ENCODE peak calls at places on chromosomes 2 and 18, in four cellular contexts. A, E, W and P are unnamed samples.

GRCh38 chr2:212327171-212327809 is 211.3 kb downstream of the ERBB4 start:
- DNase-seq in A (no peak), E (no peak), W (no peak), P (no peak)

GRCh38 chr2:70726947-70727725 is 40.9 kb downstream of the ADD2 start:
- DNase-seq in A (peak), E (peak), W (peak), P (peak)

GRCh38 chr2:232741284-232741683 is 35.1 kb downstream of the KCNJ13 start:
- DNase-seq in A (no peak), E (no peak), W (no peak), P (no peak)

GRCh38 chr2:157875720-157876065 is 437 bp downstream of the ACVR1 start:
- DNase-seq in A (peak), E (no peak), W (peak), P (no peak)

GRCh38 chr2:224268441-224268840 is 133.5 kb downstream of the FAM124B start:
- DNase-seq in A (peak), E (peak), W (peak), P (peak)

GRCh38 chr18:995641-996040 is 91.0 kb downstream of the ADCYAP1 start:
- DNase-seq in A (peak), E (peak), W (peak), P (peak)

GRCh38 chr2:235739704-235740415 is 246.0 kb downstream of the AGAP1 start:
- DNase-seq in A (no peak), E (no peak), W (no peak), P (no peak)

GRCh38 chr2:229252280-229252679 is 18.8 kb downstream of the PID1 start:
- DNase-seq in A (no peak), E (no peak), W (no peak), P (no peak)

GRCh38 chr2:8624855-8625398 is 56.9 kb upstream of the ID2 start:
- DNase-seq in A (no peak), E (no peak), W (no peak), P (no peak)

GRCh38 chr2:94871226-94872087 is at the start of gene TEKT4:
- DNase-seq in A (no peak), E (no peak), W (peak), P (no peak)

GRCh38 chr2:225608136-225608535 is 208.6 kb downstream of the NYAP2 start:
- DNase-seq in A (no peak), E (no peak), W (no peak), P (no peak)

GRCh38 chr2:209463226-209463625 is 39.4 kb downstream of the MAP2 start:
- DNase-seq in A (no peak), E (no peak), W (no peak), P (peak)

GRCh38 chr18:80245781-80246655 is 1.3 kb downstream of the PARD6G start:
- DNase-seq in A (no peak), E (no peak), W (peak), P (no peak)

GRCh38 chr2:170820647-170821630 is 4.3 kb downstream of the GAD1 start:
- DNase-seq in A (no peak), E (no peak), W (no peak), P (no peak)

GRCh38 chr18:13892098-13892497 is 23.2 kb downstream of the MC2R start:
- DNase-seq in A (no peak), E (no peak), W (no peak), P (no peak)
- TF ChIP-seq CTCF in A (no peak), E (no peak), W (no peak), P (no peak)

GRCh38 chr2:85411405-85411748 is 1.2 kb upstream of the CAPG start:
- DNase-seq in A (no peak), E (no peak), W (no peak), P (no peak)

GRCh38 chr2:85409719-85410583 is at the start of gene CAPG:
- DNase-seq in A (no peak), E (no peak), W (peak), P (no peak)

GRCh38 chr2:85414761-85415498 is 3.6 kb upstream of the SH2D6 start:
- DNase-seq in A (no peak), E (no peak), W (no peak), P (no peak)

GRCh38 chr2:85413592-85414421 is 3.6 kb upstream of the CAPG start:
- DNase-seq in A (peak), E (peak), W (peak), P (peak)

GRCh38 chr2:85410584-85411404 is 628 bp upstream of the CAPG start:
- DNase-seq in A (no peak), E (peak), W (peak), P (no peak)
- H3K4me3 ChIP-seq in A (no peak), E (no peak), W (no peak), P (no peak)

DNA sequence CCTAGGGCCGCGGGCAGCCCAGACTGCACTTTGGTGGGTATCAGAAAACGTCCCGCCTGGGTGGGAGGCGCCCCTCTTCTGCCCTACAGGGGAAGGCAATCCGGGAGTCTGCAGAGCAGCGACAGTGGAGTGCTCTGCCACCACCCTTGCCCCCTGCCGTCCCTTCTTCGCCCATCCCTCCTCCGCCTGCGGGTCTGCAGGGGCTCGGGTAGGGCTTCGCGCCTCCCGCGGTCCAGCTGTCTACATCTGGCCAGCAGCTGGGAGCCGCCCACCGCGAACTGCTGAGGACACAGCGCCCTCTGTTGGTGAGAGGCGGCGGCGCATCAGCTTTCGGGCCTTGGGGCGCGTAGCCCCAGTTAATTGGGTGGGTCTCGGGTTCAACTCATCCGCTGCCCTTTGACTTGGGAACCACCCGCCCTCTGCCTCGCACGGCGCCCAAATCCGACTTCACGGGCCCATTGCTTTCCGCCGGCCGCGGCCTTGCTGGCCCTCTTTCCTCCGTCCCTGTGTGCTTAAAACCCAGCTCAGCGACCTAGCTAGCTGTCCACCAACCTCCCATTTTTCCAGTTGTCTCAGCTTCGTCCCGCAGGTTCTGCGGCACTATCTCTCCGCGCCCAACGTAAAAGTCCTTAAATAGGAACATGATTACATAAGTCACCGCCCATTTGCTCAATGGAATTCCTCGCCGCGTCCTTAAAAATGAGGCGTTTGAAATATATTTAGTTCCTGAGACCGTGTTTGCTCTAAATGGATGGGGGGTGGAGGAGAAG is 17.6 kb downstream of the WNT10A start:
- DNase-seq in A (peak), E (peak), W (no peak), P (peak)
- TF ChIP-seq CTCF in A (peak), E (peak), W (peak), P (peak)

DNA sequence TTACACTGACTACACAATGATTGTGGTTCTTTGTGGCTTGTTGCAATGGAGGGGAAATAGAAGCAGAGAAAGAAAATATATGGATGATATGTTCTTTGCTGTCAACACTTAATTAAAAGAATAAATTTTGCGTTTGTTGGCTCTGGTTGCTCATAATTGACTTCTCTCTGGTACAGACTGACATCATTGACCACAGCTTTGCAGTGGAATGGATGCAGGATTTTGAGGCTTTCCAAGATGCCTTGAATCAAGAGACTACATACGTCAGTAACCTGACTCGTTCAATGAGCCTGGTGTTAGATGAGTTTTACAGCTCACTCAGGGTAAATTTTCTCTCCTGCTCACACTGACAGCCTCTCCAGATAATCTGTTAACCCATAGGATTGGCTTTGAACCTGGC is 9.9 kb downstream of the GPN1 start:
- DNase-seq in A (peak), E (peak), W (peak), P (peak)
- H3K4me3 ChIP-seq in A (no peak), E (no peak), W (no peak), P (no peak)

DNA sequence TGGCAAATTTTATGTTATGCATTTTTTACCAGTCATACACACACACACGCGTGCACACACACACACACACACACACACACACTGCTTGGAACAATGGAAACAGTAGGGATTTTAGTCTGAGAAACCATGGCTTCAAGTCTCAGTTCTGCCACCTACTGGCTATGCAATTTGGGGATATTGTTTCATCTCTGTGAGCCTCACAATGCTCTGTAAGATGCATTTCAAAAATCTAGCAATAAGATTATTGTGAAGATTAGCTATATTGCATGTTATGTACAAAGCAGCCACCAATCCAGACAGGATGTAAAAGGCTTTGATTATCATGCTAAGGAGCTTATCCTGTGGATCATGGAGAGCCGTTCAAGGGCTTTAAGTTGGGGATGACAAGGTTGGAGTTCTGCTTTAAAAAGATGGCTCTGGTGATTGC is 401.4 kb downstream of the NBAS start:
- DNase-seq in A (peak), E (peak), W (peak), P (peak)
- TF ChIP-seq CTCF in A (peak), E (peak), W (peak), P (peak)

GRCh38 chr2:11744631-11745394 is 1.6 kb upstream of the LPIN1 start:
- DNase-seq in A (peak), E (peak), W (peak), P (peak)

GRCh38 chr2:11742317-11742701 is 4.1 kb upstream of the LPIN1 start:
- DNase-seq in A (no peak), E (peak), W (no peak), P (no peak)

GRCh38 chr2:11742702-11743530 is 3.5 kb upstream of the LPIN1 start:
- DNase-seq in A (no peak), E (no peak), W (no peak), P (no peak)

GRCh38 chr2:11743846-11744553 is 2.4 kb upstream of the LPIN1 start:
- DNase-seq in A (peak), E (peak), W (peak), P (peak)

DNA sequence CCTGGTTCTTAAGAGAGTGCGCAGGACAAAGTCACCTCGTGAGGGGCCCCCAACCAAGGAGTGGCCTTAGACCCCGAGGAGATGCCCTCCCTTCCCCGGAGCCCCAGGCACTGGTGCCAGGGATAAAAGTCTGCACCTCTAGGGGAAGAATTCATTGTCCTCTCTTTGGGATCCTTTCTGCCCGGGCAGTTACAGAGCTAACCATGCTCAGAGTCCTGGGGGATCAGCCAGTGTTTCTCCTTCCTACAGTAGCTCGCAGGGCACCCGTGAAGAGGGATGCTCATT is 3.0 kb upstream of the LPIN1 start:
- DNase-seq in A (no peak), E (no peak), W (no peak), P (no peak)
- H3K4me3 ChIP-seq in A (no peak), E (no peak), W (no peak), P (no peak)

GRCh38 chr2:38778686-38779082 is 674 bp downstream of the GEMIN6 start:
- DNase-seq in A (no peak), E (no peak), W (no peak), P (no peak)

GRCh38 chr2:38788306-38788705 is 10.3 kb downstream of the GEMIN6 start:
- DNase-seq in A (no peak), E (no peak), W (no peak), P (no peak)

DNA sequence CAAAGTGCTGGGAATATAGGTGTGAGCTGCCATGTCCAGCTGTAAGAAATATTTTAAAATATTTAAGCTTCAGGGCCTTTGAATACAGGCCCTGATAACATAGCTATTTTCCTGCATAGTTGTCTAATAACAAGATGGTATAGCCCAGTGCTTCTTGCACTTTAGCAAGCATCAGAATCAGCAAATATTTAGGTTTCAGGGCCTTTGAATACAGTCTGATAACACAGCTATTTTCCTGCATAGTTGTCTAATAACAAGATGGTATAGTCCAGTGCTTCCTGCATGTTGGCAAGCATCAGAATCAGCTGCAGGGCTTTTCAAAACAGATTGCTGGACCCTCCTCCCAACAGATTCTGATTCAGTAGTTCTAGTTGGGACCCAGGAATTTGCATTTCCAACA is 5.6 kb downstream of the GEMIN6 start:
- DNase-seq in A (no peak), E (no peak), W (no peak), P (no peak)
- TF ChIP-seq CTCF in A (no peak), E (no peak), W (no peak), P (no peak)